ENCODE peak calls at places on chromosomes 7 and 10, in six cellular contexts. K is LoVo; W is stimulated activated CD4-positive, alpha-beta T cell treated with anti-CD3 and anti-CD28 coated beads, Interleukin-4, amount 100 ng/mL, for 1 hour; O is CD4-positive, alpha-beta T cell; D is heart left ventricle; J is T-helper 1 cell. V is an unnamed sample.

GRCh38 chr7:154907651-154908620 is 95.0 kb downstream of the PAXIP1 start:
- DNase-seq in K (no peak), D (no peak), W (no peak), J (no peak), O (no peak), V (no peak)

GRCh38 chr7:30879139-30880089 is 32.2 kb upstream of the AQP1 start:
- DNase-seq in J (no peak), W (no peak), K (no peak), O (no peak), D (no peak), V (no peak)

GRCh38 chr10:32471232-32471631 is 25.3 kb downstream of the CCDC7 start:
- DNase-seq in O (no peak), W (no peak), K (no peak), J (no peak), D (no peak), V (no peak)

GRCh38 chr7:15018981-15019380 is 116.4 kb upstream of the DGKB start:
- DNase-seq in D (no peak), W (no peak), K (no peak), O (no peak), J (no peak), V (no peak)

GRCh38 chr7:110841840-110842579 is 248.9 kb upstream of the LRRN3 start:
- DNase-seq in K (no peak), J (no peak), O (no peak), D (peak; percentile 24), W (no peak), V (no peak)

GRCh38 chr7:144459635-144460034 is 56.1 kb upstream of the NOBOX start:
- DNase-seq in K (no peak), W (no peak), D (no peak), J (no peak), O (no peak), V (no peak)

GRCh38 chr7:90669002-90669401 is 72.9 kb downstream of the CDK14 start:
- DNase-seq in D (no peak), J (no peak), W (no peak), O (no peak), K (no peak), V (no peak)

GRCh38 chr10:26931223-26931622 is 70.5 kb upstream of the ABI1 start:
- DNase-seq in D (peak; percentile 42), O (no peak), J (no peak), W (no peak), K (peak; percentile 4), V (peak; percentile 45)

GRCh38 chr10:5937016-5937415 is 40.3 kb downstream of the IL15RA start:
- DNase-seq in J (no peak), W (no peak), D (no peak), O (no peak), K (no peak), V (no peak)

GRCh38 chr7:107372298-107372697 is 97.6 kb upstream of the GPR22 start:
- DNase-seq in O (no peak), W (no peak), J (no peak), K (no peak), D (no peak), V (no peak)

GRCh38 chr7:13980474-13980873 is 9.0 kb downstream of the ETV1 start:
- DNase-seq in D (no peak), O (no peak), K (no peak), W (no peak), J (no peak), V (no peak)

GRCh38 chr10:14009315-14010082 is 321.2 kb downstream of the FRMD4A start:
- DNase-seq in J (peak; percentile 50), O (peak; percentile 80), K (no peak), W (peak; percentile 77), D (no peak), V (no peak)

GRCh38 chr7:31432831-31433340 is 81.0 kb upstream of the ITPRID1 start:
- DNase-seq in O (no peak), D (no peak), W (no peak), J (no peak), K (no peak), V (no peak)

GRCh38 chr10:18195060-18195799 is 55.0 kb downstream of the CACNB2 start:
- DNase-seq in K (no peak), O (no peak), J (no peak), D (no peak), W (no peak), V (no peak)

GRCh38 chr7:69893915-69894314 is 295.6 kb downstream of the AUTS2 start:
- DNase-seq in J (no peak), K (no peak), W (no peak), O (no peak), D (no peak), V (no peak)

GRCh38 chr10:129105266-129105665 is 361.8 kb upstream of the MGMT start:
- DNase-seq in O (no peak), W (no peak), D (no peak), J (no peak), K (no peak), V (no peak)

GRCh38 chr7:64045301-64046040 is at the start of gene ZNF727:
- DNase-seq in J (no peak), W (peak; percentile 29), D (peak; percentile 76), K (no peak), O (peak; percentile 35), V (no peak)

GRCh38 chr10:68075550-68076004 is 494 bp upstream of the HERC4 start:
- DNase-seq in W (no peak), J (no peak), K (no peak), D (no peak), O (no peak), V (no peak)

GRCh38 chr10:132078746-132079345 is 13.1 kb downstream of the JAKMIP3 start:
- DNase-seq in O (no peak), J (no peak), K (no peak), D (peak; percentile 48), W (no peak), V (no peak)

GRCh38 chr10:131769691-131770090 is 131.1 kb upstream of the PPP2R2D start:
- DNase-seq in K (no peak), D (no peak), O (no peak), J (no peak), W (no peak), V (no peak)

GRCh38 chr10:59906417-59907202 is at the start of gene CCDC6:
- DNase-seq in K (peak; percentile 96), D (peak; percentile 96), O (peak; percentile 89), J (peak; percentile 86), W (peak; percentile 94), V (peak; percentile 86)

GRCh38 chr7:102991077-102991539 is 78.3 kb downstream of the LRRC17 start:
- DNase-seq in W (no peak), J (no peak), K (no peak), D (no peak), O (no peak), V (no peak)

GRCh38 chr7:26616235-26616634 is 248.2 kb downstream of the SKAP2 start:
- DNase-seq in K (peak; percentile 67), O (no peak), D (no peak), J (no peak), W (no peak), V (no peak)